ENCODE peak calls at places on chromosome 17, in seven cellular contexts. U, H, L, A, B, F and X are unnamed samples.

GRCh38 chr17:63445065-63445464 is 1.0 kb downstream of the CYB561 start:
- DNase-seq in L (no peak), A (no peak), U (no peak), H (no peak), F (no peak), B (no peak), X (no peak)

GRCh38 chr17:49012893-49013255 is 15.7 kb downstream of the IGF2BP1 start:
- DNase-seq in H (no peak), U (no peak), L (no peak), F (no peak), A (no peak), B (no peak), X (no peak)

GRCh38 chr17:80253631-80254395 is 6.8 kb upstream of the RNF213 start:
- DNase-seq in B (no peak), L (no peak), H (no peak), F (no peak), A (no peak), U (no peak), X (no peak)

GRCh38 chr17:67469208-67469980 is 92.3 kb downstream of the PITPNC1 start:
- DNase-seq in B (no peak), L (no peak), A (no peak), U (no peak), F (peak), H (no peak), X (peak)

GRCh38 chr17:45841883-45842525 is 2.7 kb upstream of the SPPL2C start:
- DNase-seq in L (peak), H (no peak), B (no peak), F (no peak), A (no peak), U (no peak), X (no peak)

GRCh38 chr17:32461853-32462617 is 17.7 kb downstream of the PSMD11 start:
- DNase-seq in A (peak), B (peak), H (peak), U (peak), F (peak), L (peak), X (peak)

GRCh38 chr17:17713839-17714238 is 32.6 kb downstream of the RAI1 start:
- DNase-seq in H (no peak), A (no peak), F (no peak), L (peak), B (peak), U (peak), X (no peak)

GRCh38 chr17:44314869-44315661 is 6.7 kb downstream of the RUNDC3A start:
- DNase-seq in A (no peak), U (peak), H (no peak), L (no peak), F (peak), B (no peak), X (no peak)

GRCh38 chr17:4812690-4813089 is 5.7 kb downstream of the PLD2 start:
- DNase-seq in B (no peak), H (no peak), U (no peak), L (no peak), F (no peak), A (no peak), X (no peak)

GRCh38 chr17:34850023-34850422 is 111.2 kb downstream of the CCT6B start:
- DNase-seq in F (no peak), B (no peak), L (peak), H (no peak), U (no peak), A (no peak), X (no peak)

GRCh38 chr17:50758524-50758923 is 8.8 kb downstream of the ANKRD40CL start:
- DNase-seq in L (no peak), U (no peak), B (no peak), A (no peak), H (no peak), F (no peak), X (no peak)

GRCh38 chr17:9900744-9901143 is 4.3 kb downstream of the RCVRN start:
- DNase-seq in A (no peak), U (no peak), F (no peak), H (no peak), L (peak), B (no peak), X (no peak)